ENCODE peak calls at places on chromosomes 6 and 20, in four cellular contexts. Q is breast epithelium, Z is sigmoid colon, W is adrenal gland. P is an unnamed sample.
A peak's percentile ranks its signal among the peaks of the same experiment; 100 is the strongest.

GRCh38 chr6:38495511-38495910 is 144.2 kb downstream of the BTBD9 start:
- DNase-seq in Q (no peak), Z (no peak), W (no peak), P (no peak)

GRCh38 chr6:163413345-163414116 is 987 bp upstream of the QKI start:
- DNase-seq in Q (peak; percentile 81), Z (peak; percentile 94), W (peak; percentile 93), P (peak; percentile 83)

GRCh38 chr20:53208110-53208908 is 236.2 kb downstream of the TSHZ2 start:
- DNase-seq in Q (no peak), Z (no peak), W (no peak), P (no peak)

GRCh38 chr20:1062334-1063015 is 55.9 kb upstream of the PSMF1 start:
- DNase-seq in Q (no peak), Z (no peak), W (no peak), P (no peak)

GRCh38 chr6:14396826-14397517 is 279.4 kb downstream of the CD83 start:
- DNase-seq in Q (no peak), Z (no peak), W (no peak), P (peak; percentile 6)

GRCh38 chr6:111759836-111760785 is 113.1 kb downstream of the FYN start:
- DNase-seq in Q (no peak), Z (peak; percentile 76), W (no peak), P (no peak)

GRCh38 chr20:39009348-39009747 is 47.2 kb downstream of the DHX35 start:
- DNase-seq in Q (no peak), Z (no peak), W (no peak), P (no peak)

GRCh38 chr6:163925839-163926238 is 511.3 kb downstream of the QKI start:
- DNase-seq in Q (no peak), Z (no peak), W (no peak), P (no peak)

GRCh38 chr6:166656269-166657206 is 29.5 kb upstream of the RPS6KA2 start:
- DNase-seq in Q (no peak), Z (no peak), W (peak; percentile 89), P (no peak)

GRCh38 chr6:56374841-56375369 is 127.5 kb upstream of the COL21A1 start:
- DNase-seq in Q (no peak), Z (peak; percentile 83), W (no peak), P (no peak)

GRCh38 chr20:46073443-46073842 is 16.3 kb downstream of the NCOA5 start:
- DNase-seq in Q (no peak), Z (no peak), W (no peak), P (no peak)

GRCh38 chr20:34222208-34222607 is 19.0 kb upstream of the ASIP start:
- DNase-seq in Q (no peak), Z (no peak), W (no peak), P (no peak)

GRCh38 chr6:43373252-43373875 is 3.9 kb upstream of the ZNF318 start:
- DNase-seq in Q (peak; percentile 64), Z (no peak), W (no peak), P (no peak)

GRCh38 chr6:111614833-111615582 is 9.3 kb upstream of the TRAF3IP2 start:
- DNase-seq in Q (no peak), Z (no peak), W (peak; percentile 13), P (peak; percentile 82)

GRCh38 chr6:129753422-129753821 is 43.4 kb upstream of the ARHGAP18 start:
- DNase-seq in Q (no peak), Z (no peak), W (no peak), P (no peak)

DNA sequence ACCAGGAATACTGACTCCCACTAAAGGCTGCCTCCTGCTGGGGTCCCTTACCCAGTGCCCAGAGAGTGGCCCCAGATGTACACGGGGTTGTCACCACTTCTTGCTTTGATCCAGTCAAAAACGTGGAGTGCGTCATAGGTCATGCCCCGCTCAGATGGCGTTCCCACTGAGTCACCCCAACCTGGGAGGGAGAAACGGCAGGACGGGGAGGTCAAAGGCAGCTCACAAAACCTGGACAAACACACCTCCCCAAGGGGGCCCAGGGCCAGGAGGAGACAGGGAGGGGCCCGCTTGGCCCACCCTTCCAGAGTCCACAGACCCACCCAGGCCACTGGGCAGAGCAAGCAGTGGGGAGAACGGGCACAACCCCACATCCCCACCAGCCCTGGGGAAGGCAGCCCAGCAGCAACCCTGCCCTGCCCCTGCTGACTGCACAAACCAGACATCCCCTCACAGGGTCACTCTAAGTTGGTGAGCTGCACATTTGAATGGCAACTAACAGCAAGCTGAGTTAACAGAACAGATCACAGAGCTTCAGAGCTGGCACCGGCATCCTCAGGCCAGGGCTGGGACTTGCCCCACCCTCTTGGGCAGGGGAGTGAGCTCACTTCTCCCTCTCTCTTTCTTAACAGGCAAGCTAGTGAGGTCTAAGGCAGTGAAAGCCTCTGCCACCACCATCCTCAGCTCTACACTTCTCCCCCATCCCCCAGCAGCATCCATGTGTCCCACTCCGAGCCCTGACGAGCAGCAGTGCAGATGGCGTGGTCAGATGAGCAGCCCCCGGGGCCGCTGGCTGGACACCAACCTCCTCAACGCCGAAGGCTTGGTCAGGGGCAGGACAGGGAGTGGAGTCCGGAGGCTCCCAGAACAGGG is 61.7 kb downstream of the PYGB start:
- DNase-seq in Q (no peak), Z (peak; percentile 84), W (peak; percentile 68), P (peak; percentile 58)
- TF ChIP-seq POLR2A in Q (no peak), Z (no peak), W (peak; percentile 34), P (no peak)

DNA sequence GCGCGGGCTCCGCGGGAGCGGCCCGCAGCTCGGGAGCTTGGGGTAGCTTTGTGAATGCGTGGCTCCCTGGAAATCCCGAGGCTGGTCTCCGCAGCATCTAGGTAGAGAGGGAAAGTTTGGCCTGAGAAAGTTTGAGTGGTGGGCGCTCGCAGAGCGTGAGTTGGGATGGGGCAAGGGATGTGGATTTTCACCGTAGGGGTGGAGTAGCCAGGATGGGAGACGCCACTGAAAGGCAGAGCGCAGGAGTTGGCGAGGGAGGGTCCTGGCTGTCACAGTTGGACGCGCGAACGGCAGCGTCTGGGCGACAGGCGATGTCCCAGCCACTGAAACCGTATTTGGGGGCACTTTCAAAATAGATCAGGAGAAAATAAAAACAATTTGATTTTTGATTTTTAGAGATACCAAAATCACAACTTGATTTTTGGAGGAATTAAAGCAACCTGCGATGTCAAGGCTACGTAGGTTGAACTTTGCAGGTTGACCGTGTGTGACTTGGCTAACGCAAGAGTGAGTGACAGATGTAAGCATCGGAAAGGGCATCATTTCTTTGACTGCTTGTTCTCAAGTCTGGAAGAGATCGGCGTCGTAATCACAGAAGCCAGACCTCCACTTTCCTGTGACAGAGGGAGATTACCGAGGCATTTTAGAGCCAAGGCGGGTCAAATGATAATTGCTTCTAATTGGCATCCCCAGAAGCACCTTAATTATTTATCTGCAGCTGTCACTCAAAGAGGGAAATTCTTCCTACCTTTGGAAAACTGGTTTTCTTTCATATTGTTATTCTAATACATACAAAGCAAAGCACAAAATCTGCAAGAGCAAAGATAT is 646 bp downstream of the HEY2 start:
- DNase-seq in Q (no peak), Z (no peak), W (peak; percentile 21), P (peak; percentile 36)
- H3K27me3 ChIP-seq in Q (no peaks in the 10 kb centered on the region), Z (no peaks in the 10 kb centered on the region), W (peaks cover 49% of the 10 kb centered on the region), P (no peaks in the 10 kb centered on the region)

GRCh38 chr20:63731410-63731809 is 5.1 kb upstream of the LIME1 start:
- DNase-seq in Q (no peak), Z (no peak), W (no peak), P (no peak)
- H3K4me1 ChIP-seq in Q (no peaks in the 10 kb centered on the region), Z (no peaks in the 10 kb centered on the region), W (peaks cover 14% of the 10 kb centered on the region), P (peaks cover 17% of the 10 kb centered on the region)

GRCh38 chr20:36682311-36682710 is 36.3 kb upstream of the SLA2 start:
- DNase-seq in Q (no peak), Z (no peak), W (no peak), P (no peak)

GRCh38 chr20:36672991-36673390 is 27.0 kb upstream of the SLA2 start:
- DNase-seq in Q (no peak), Z (no peak), W (no peak), P (no peak)

GRCh38 chr20:36676701-36677421 is 30.9 kb upstream of the SLA2 start:
- DNase-seq in Q (no peak), Z (no peak), W (no peak), P (no peak)

DNA sequence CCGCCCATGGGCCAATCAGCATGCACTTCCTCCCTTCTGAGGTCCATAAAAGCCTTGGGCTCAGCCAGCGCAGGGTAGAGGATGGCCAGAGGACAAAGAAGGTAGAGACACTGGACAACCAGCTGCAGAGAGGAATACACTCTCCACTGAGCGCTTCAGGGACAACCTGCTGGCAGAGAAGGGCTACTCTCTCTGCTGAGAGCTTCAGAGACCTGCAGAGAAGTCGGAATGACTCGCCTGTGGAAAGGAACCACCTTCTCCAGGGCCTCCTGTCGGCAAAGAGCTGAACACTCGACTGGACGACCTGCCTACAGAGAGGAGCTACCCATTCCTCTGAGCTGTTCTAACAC is 31.4 kb upstream of the SLA2 start:
- DNase-seq in Q (no peak), Z (no peak), W (no peak), P (no peak)
- TF ChIP-seq POLR2A in Q (no peak), Z (no peak), W (no peak), P (no peak)

DNA sequence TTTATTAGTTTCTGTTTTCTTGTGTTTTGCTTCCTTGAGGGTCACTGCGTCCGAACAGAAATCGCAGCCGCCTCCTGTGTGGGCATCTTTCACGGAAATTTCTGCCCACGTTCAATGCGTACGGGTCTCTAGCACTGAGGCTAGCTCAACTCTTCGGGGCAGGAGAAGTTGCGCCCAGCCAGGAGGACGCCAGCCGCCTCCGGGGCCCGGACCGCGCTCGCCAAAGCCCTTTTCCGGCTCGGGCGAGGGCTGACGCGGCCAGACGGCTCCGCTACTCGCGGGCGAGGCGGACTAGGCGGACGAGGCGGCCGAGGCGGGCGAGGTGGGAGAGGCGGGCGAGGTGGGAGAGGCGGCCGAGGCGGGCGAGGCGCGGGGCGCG is 845 bp downstream of the TFAP2B start:
- DNase-seq in Q (no peak), Z (no peak), W (no peak), P (no peak)
- H3K27me3 ChIP-seq in Q (peaks cover 2% of the 10 kb centered on the region), Z (peaks cover 80% of the 10 kb centered on the region), W (peaks cover 74% of the 10 kb centered on the region), P (peaks cover 36% of the 10 kb centered on the region)

GRCh38 chr6:45175272-45175671 is 152.9 kb upstream of the RUNX2 start:
- DNase-seq in Q (no peak), Z (no peak), W (no peak), P (no peak)
- H3K4me1 ChIP-seq in Q (no peaks in the 10 kb centered on the region), Z (no peaks in the 10 kb centered on the region), W (no peaks in the 10 kb centered on the region), P (no peaks in the 10 kb centered on the region)

DNA sequence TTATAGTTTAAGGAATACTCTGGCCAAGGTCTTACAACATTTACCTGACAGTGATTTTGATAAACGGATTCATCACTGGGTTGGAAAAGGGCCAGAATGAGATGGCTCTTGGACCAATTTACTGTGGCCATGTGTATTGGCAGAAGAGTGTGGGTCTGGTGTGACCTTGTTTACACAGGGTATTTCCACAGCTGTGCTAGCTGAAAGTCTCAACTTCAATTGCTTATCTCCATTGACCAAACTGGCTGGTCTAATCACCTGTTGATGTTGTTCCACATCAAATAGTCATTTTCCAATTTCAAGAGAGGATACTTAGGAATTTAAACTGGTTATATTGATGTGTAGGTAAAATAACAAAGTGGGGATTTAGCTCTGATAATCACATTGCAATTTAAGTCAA is 501.6 kb upstream of the MAP3K7 start:
- DNase-seq in Q (no peak), Z (no peak), W (no peak), P (no peak)
- TF ChIP-seq POLR2A in Q (no peak), Z (no peak), W (no peak), P (no peak)

DNA sequence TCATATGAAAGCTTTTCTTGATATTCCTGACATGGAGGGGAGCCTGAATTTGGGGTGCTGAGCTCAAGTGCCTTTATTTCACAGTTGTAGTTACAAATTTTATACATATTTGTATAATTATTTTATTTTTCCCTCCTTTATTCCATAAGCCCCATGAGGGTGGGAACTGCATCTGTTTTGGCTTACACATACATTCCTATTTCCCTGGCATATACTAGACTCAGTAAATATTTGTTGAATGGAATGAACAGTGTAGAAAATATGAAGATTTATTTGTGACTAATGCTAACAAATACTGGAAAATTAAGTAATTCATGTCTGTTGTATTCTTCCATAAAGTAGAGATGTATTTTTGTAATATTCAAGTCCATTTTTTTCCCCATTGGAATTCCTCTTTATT is 127.1 kb downstream of the MYO6 start:
- DNase-seq in Q (no peak), Z (no peak), W (no peak), P (no peak)
- H3K27me3 ChIP-seq in Q (no peaks in the 10 kb centered on the region), Z (no peaks in the 10 kb centered on the region), W (no peaks in the 10 kb centered on the region), P (no peaks in the 10 kb centered on the region)

P was measured in thyroid gland.